ENCODE peak calls at places on chromosomes 11 and 22, in seven cellular contexts. P is EL; T is NCI-H2081; I is anterior cingulate cortex; J is skeletal muscle cell; R is DMS79; Y is central memory CD8-positive, alpha-beta T cell. X is an unnamed sample.

GRCh38 chr11:12087075-12087775 is 23.2 kb upstream of the MICAL2 start:
- DNase-seq in T (no peak), R (no peak), I (no peak), J (no peak), P (peak; percentile 82), Y (no peak), X (no peak)

GRCh38 chr22:30421695-30422480 is 3.7 kb upstream of the MTFP1 start:
- DNase-seq in J (no peak), R (no peak), I (no peak), P (no peak), Y (no peak), T (no peak), X (no peak)

GRCh38 chr22:18096823-18097222 is 13.8 kb upstream of the TUBA8 start:
- DNase-seq in R (no peak), I (peak; percentile 32), P (no peak), T (no peak), Y (no peak), J (no peak), X (no peak)

GRCh38 chr11:121321614-121322243 is 29.2 kb downstream of the SC5D start:
- DNase-seq in P (peak; percentile 2), J (no peak), Y (no peak), T (peak; percentile 10), I (peak; percentile 20), R (peak; percentile 18), X (no peak)

GRCh38 chr11:61814242-61814957 is 2.4 kb downstream of the FADS1 start:
- DNase-seq in P (peak; percentile 38), J (no peak), T (no peak), I (no peak), R (peak; percentile 27), Y (no peak), X (no peak)

GRCh38 chr11:19729141-19729540 is 16.5 kb downstream of the NAV2 start:
- DNase-seq in T (no peak), J (no peak), I (no peak), R (no peak), P (no peak), Y (no peak), X (no peak)

GRCh38 chr22:48635031-48635430 is 1192.6 kb downstream of the BRD1 start:
- DNase-seq in Y (no peak), R (no peak), T (no peak), I (no peak), J (no peak), P (no peak), X (no peak)

GRCh38 chr11:63532799-63533475 is 3.7 kb upstream of the PLAAT4 start:
- DNase-seq in I (no peak), P (no peak), J (no peak), Y (no peak), R (no peak), T (no peak), X (no peak)

GRCh38 chr22:49258107-49259010 is 569.3 kb downstream of the BRD1 start:
- DNase-seq in P (no peak), Y (no peak), T (no peak), J (no peak), I (no peak), R (no peak), X (no peak)

GRCh38 chr22:30837531-30837930 is 131.0 kb downstream of the MORC2 start:
- DNase-seq in Y (no peak), I (peak; percentile 48), T (no peak), R (no peak), P (no peak), J (no peak), X (no peak)

GRCh38 chr22:25025586-25025985 is 73.1 kb downstream of the KIAA1671 start:
- DNase-seq in I (no peak), T (no peak), Y (no peak), P (no peak), J (no peak), R (no peak), X (no peak)

GRCh38 chr22:44351685-44352377 is 39.1 kb upstream of the SHISAL1 start:
- DNase-seq in Y (no peak), T (no peak), R (peak; percentile 41), I (no peak), P (peak; percentile 95), J (peak; percentile 59), X (peak; percentile 76)

X was measured in kidney epithelial cell.